ENCODE peak calls at places on chromosomes 5 and 9, in six cellular contexts. Q is activated CD8-positive, alpha-beta T cell treated with anti-CD3 and anti-CD28 coated beads for 36 hours; R is endodermal cell; I is natural killer cell; M is astrocyte; H is fibroblast of the aortic adventitia. B is an unnamed sample.

GRCh38 chr9:6565312-6565711 is 80.2 kb downstream of the GLDC start:
- DNase-seq in H (no peak), I (no peak), R (no peak), M (no peak), Q (no peak), B (no peak)

GRCh38 chr9:68970150-68970549 is 43.8 kb downstream of the PRKACG start:
- DNase-seq in Q (no peak), M (no peak), H (no peak), I (no peak), R (no peak), B (no peak)

GRCh38 chr5:113612060-113612496 is 98.6 kb downstream of the YTHDC2 start:
- DNase-seq in I (no peak), M (peak; percentile 30), H (peak; percentile 55), R (no peak), Q (no peak), B (no peak)

GRCh38 chr9:2674141-2674824 is 43.0 kb upstream of the KCNV2 start:
- DNase-seq in R (no peak), I (no peak), Q (no peak), H (no peak), M (no peak), B (no peak)

GRCh38 chr9:89872426-89872912 is 267.7 kb downstream of the GADD45G start:
- DNase-seq in H (no peak), R (peak; percentile 30), M (no peak), Q (no peak), I (no peak), B (no peak)

GRCh38 chr5:132815454-132815853 is 2.4 kb downstream of the SOWAHA start:
- DNase-seq in H (peak; percentile 36), Q (no peak), M (no peak), R (no peak), I (no peak), B (no peak)

GRCh38 chr5:80491296-80491695 is 3.4 kb downstream of the FAM151B start:
- DNase-seq in Q (no peak), I (no peak), H (no peak), M (no peak), R (no peak), B (no peak)

GRCh38 chr9:76630916-76631315 is 133.3 kb upstream of the PCA3 start:
- DNase-seq in I (no peak), M (no peak), Q (no peak), H (no peak), R (no peak), B (no peak)

GRCh38 chr9:114102484-114102883 is 3.4 kb upstream of the KIF12 start:
- DNase-seq in I (no peak), R (no peak), Q (no peak), H (no peak), M (no peak), B (no peak)

GRCh38 chr5:16265141-16265540 is 85.5 kb upstream of the MARCHF11 start:
- DNase-seq in Q (no peak), I (no peak), R (no peak), M (no peak), H (no peak), B (no peak)

DNA sequence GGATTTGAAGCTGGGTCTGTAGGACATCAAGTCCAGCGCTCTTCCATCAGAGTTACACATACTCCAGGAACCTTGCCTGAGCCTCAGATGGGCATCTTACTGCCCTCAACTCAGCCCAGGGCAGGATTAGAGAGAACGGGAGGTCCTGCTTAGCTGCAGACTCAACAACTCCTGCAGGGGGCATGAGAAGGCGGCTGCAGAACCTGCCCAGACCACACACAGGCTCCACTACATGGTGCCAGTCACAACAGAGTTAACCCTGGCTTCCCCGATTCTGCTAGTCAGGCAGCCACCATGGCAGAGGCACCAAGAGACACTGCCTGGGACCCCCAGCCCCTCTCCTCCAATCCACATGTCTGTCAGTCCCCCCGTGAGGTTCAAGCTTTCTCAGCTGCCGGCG is 23.9 kb upstream of the CPLX2 start:
- DNase-seq in H (no peak), Q (peak; percentile 21), I (no peak), M (no peak), R (peak; percentile 83), B (no peak)
- TF ChIP-seq CTCF in H (peak; percentile 10), Q (no peak), I (no peak), M (peak; percentile 8), R (peak; percentile 75), B (peak; percentile 34)

GRCh38 chr5:163976691-163977090 is 471.3 kb downstream of the MAT2B start:
- DNase-seq in Q (no peak), H (peak; percentile 17), M (peak; percentile 30), R (no peak), I (no peak), B (no peak)

GRCh38 chr5:163978897-163979296 is 473.5 kb downstream of the MAT2B start:
- DNase-seq in Q (no peak), M (no peak), H (no peak), R (peak; percentile 72), I (no peak), B (no peak)
- TF ChIP-seq CTCF in Q (no peak), M (no peak), H (no peak), R (peak; percentile 52), I (no peak), B (peak; percentile 8)

GRCh38 chr5:89954901-89955300 is 454.7 kb downstream of the CETN3 start:
- DNase-seq in M (no peak), H (no peak), R (peak; percentile 47), I (no peak), Q (no peak), B (no peak)

GRCh38 chr5:89951876-89952275 is 457.7 kb downstream of the CETN3 start:
- DNase-seq in I (no peak), M (no peak), R (no peak), Q (no peak), H (peak; percentile 59), B (no peak)

DNA sequence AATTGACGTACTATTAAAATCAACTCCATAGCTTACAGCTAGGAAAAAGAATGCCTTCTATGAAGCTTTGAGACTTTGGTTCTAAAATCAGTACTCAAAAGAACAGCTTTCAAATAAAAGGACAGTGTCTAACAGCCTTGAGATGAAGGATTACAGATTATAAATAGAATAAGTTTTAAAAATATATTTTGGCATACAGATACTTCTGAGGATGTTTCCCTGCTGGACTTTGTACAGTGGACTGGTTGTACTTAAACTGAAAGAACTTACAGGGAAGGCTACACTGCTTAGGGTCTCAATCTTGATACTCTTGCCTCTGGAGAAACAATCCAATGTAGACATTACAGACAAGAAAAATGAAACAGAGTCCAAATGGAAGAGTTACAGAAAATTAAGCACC is 452.7 kb downstream of the CETN3 start:
- DNase-seq in M (no peak), H (no peak), I (no peak), R (no peak), Q (no peak), B (no peak)
- TF ChIP-seq CTCF in M (no peak), H (no peak), I (no peak), R (no peak), Q (no peak), B (no peak)

DNA sequence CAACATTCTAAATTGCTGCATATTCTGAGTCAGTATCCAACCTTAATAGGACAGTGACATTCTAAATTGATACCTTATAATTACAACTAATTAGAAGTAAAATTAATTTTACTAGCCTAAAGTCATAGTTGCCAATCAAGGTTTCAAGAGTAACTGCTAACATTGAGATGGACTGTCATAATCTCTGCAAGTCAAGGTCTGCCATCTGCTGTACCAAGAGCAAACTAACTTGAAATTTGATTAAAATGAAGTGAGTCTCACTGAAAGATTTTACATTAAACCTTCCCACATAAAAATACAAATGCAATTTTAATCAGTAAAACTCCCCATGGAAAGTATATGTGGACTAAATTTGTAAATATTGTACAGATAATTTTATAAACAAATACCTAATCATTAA is 235.3 kb downstream of the PRDM9 start:
- DNase-seq in Q (no peak), H (no peak), R (no peak), M (no peak), I (no peak), B (no peak)
- TF ChIP-seq CTCF in Q (no peak), H (no peak), R (peak; percentile 37), M (no peak), I (no peak), B (no peak)

GRCh38 chr5:148383564-148384388 is at the start of gene FBXO38:
- DNase-seq in H (peak; percentile 95), I (peak; percentile 95), M (peak; percentile 95), Q (peak; percentile 99), R (peak; percentile 99), B (peak; percentile 87)
- TF ChIP-seq CTCF in H (no peak), I (no peak), M (no peak), Q (no peak), R (peak; percentile 24), B (peak; percentile 9)

DNA sequence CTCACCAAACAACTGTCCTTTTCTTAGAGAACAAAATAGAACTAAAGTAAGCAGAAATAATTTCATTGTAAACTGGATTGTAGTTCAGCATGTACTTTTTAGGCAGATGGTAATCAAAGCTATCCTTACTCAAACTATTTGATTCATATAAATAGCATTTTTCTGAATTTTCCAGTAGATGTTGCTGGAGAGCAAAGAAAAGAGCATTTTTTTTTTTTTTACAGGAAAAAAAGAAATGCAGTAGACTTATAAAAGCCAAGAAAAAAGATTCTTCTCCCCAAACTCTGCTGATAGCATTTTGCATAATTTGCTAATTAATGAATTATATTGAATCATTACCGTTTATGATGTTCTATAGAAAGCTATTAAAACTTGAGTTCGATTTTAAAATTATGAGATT is 715.3 kb upstream of the WWC1 start:
- DNase-seq in H (peak; percentile 23), Q (no peak), M (no peak), R (no peak), I (no peak), B (no peak)
- TF ChIP-seq CTCF in H (peak; percentile 19), Q (no peak), M (peak; percentile 8), R (no peak), I (no peak), B (no peak)

GRCh38 chr5:19795218-19795617 is 192.8 kb downstream of the CDH18 start:
- DNase-seq in R (peak; percentile 60), Q (no peak), M (peak; percentile 22), I (no peak), H (peak; percentile 67), B (no peak)
- TF ChIP-seq CTCF in R (peak; percentile 74), Q (no peak), M (no peak), I (no peak), H (peak; percentile 54), B (peak; percentile 8)

B was measured in progenitor cell of endocrine pancreas.